ENCODE peak calls at places on chromosome 15, in six cellular contexts. I is mesendoderm, T is IMR-90, Q is trophoblast cell, B is H1, J is mesenchymal stem cell. U is an unnamed sample.

GRCh38 chr15:92268900-92269299 is 124.8 kb upstream of the ST8SIA2 start:
- DNase-seq in I (peak; percentile 86), T (no peak), Q (no peak), B (no peak), J (no peak), U (no peak)

GRCh38 chr15:21261396-21261964 is 178.8 kb downstream of the POTEB3 start:
- DNase-seq in I (no peak), T (no peak), Q (no peak), B (no peak), J (no peak), U (no peak)

GRCh38 chr15:43465105-43465504 is 27.9 kb downstream of the TP53BP1 start:
- DNase-seq in I (no peak), T (peak; percentile 91), Q (peak; percentile 7), B (no peak), J (peak; percentile 81), U (no peak)

GRCh38 chr15:101476756-101477155 is 12.8 kb downstream of the PCSK6 start:
- DNase-seq in I (no peak), T (no peak), Q (no peak), B (no peak), J (no peak), U (no peak)

GRCh38 chr15:82074610-82075009 is 28.8 kb upstream of the MEX3B start:
- DNase-seq in I (no peak), T (no peak), Q (no peak), B (no peak), J (no peak), U (no peak)

GRCh38 chr15:88419830-88420229 is 47.4 kb downstream of the MRPL46 start:
- DNase-seq in I (no peak), T (peak; percentile 71), Q (no peak), B (no peak), J (no peak), U (no peak)

GRCh38 chr15:89836255-89837133 is 21.8 kb upstream of the ANPEP start:
- DNase-seq in I (peak; percentile 71), T (peak; percentile 96), Q (peak; percentile 95), B (no peak), J (peak; percentile 98), U (no peak)

GRCh38 chr15:100032358-100033080 is 299.3 kb upstream of the LYSMD4 start:
- DNase-seq in I (no peak), T (peak; percentile 22), Q (no peak), B (no peak), J (no peak), U (no peak)

GRCh38 chr15:79989682-79990081 is 18.7 kb upstream of the BCL2A1 start:
- DNase-seq in I (no peak), T (peak; percentile 49), Q (peak; percentile 36), B (no peak), J (peak; percentile 44), U (no peak)

GRCh38 chr15:40964634-40965033 is 11.4 kb downstream of the CHAC1 start:
- DNase-seq in I (no peak), T (no peak), Q (no peak), B (no peak), J (no peak), U (no peak)

GRCh38 chr15:80825361-80826030 is 46.3 kb downstream of the CEMIP start:
- DNase-seq in I (no peak), T (no peak), Q (peak; percentile 100), B (no peak), J (no peak), U (no peak)

GRCh38 chr15:64624242-64624641 is 151.1 kb downstream of the RBPMS2 start:
- DNase-seq in I (no peak), T (no peak), Q (no peak), B (no peak), J (no peak), U (no peak)

GRCh38 chr15:22890296-22890695 is 51.8 kb downstream of the NIPA2 start:
- DNase-seq in I (no peak), T (no peak), Q (no peak), B (no peak), J (no peak), U (no peak)

GRCh38 chr15:95684693-95685115 is 645.8 kb upstream of the NR2F2 start:
- DNase-seq in I (peak; percentile 11), T (peak; percentile 93), Q (peak; percentile 77), B (no peak), J (peak; percentile 65), U (no peak)

GRCh38 chr15:74892931-74893330 is 3.1 kb downstream of the MPI start:
- DNase-seq in I (no peak), T (no peak), Q (no peak), B (no peak), J (no peak), U (no peak)

GRCh38 chr15:81312790-81313543 is 11.0 kb downstream of the STARD5 start:
- DNase-seq in I (peak; percentile 65), T (peak; percentile 99), Q (peak; percentile 99), B (no peak), J (peak; percentile 96), U (no peak)

GRCh38 chr15:48520376-48521155 is 124.9 kb downstream of the FBN1 start:
- DNase-seq in I (peak; percentile 71), T (no peak), Q (no peak), B (peak; percentile 54), J (no peak), U (no peak)

GRCh38 chr15:60021589-60022378 is 17.7 kb downstream of the FOXB1 start:
- DNase-seq in I (peak; percentile 61), T (no peak), Q (peak; percentile 34), B (no peak), J (no peak), U (no peak)

GRCh38 chr15:64521726-64522164 is 61.4 kb downstream of the ZNF609 start:
- DNase-seq in I (peak; percentile 95), T (peak; percentile 49), Q (peak; percentile 100), B (peak; percentile 36), J (peak; percentile 51), U (peak; percentile 9)

DNA sequence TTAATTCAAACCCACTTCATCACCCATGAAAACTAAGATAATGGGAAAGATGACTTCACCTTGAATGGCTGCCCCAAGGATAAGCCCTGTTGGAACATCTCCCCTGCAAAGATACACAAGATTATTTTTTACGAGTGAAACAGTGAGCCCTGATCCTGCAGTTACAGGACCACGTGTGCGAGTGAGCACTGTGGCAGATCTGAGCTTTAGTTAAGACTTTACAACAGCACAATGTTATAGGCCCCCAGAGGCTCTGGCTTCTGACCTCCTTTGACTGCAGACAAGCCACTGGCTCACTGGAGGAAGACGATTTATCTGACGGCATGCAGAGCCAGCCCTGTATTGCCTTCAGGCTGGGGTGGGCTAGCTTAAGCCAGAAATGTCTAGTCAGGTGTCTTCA is 174.4 kb downstream of the ARRDC4 start:
- DNase-seq in I (no peak), T (no peak), Q (no peak), B (no peak), J (no peak), U (no peak)
- H3K23ac ChIP-seq in I (no peak overlapping the region), T (no peak overlapping the region), Q (no peak overlapping the region), B (no peak overlapping the region), J (no peak overlapping the region), U (no peak overlapping the region)

GRCh38 chr15:44727462-44728231 is 8.7 kb upstream of the TRIM69 start:
- DNase-seq in I (no peak), T (no peak), Q (no peak), B (no peak), J (no peak), U (no peak)

GRCh38 chr15:44726568-44727461 is 9.5 kb upstream of the TRIM69 start:
- DNase-seq in I (peak; percentile 89), T (peak; percentile 94), Q (peak; percentile 39), B (no peak), J (peak; percentile 96), U (no peak)

GRCh38 chr15:44728576-44729393 is 7.5 kb upstream of the TRIM69 start:
- DNase-seq in I (peak; percentile 99), T (peak; percentile 99), Q (peak; percentile 99), B (peak; percentile 89), J (peak; percentile 100), U (peak; percentile 75)

GRCh38 chr15:44726136-44726535 is 10.2 kb upstream of the TRIM69 start:
- DNase-seq in I (no peak), T (no peak), Q (no peak), B (no peak), J (no peak), U (no peak)

DNA sequence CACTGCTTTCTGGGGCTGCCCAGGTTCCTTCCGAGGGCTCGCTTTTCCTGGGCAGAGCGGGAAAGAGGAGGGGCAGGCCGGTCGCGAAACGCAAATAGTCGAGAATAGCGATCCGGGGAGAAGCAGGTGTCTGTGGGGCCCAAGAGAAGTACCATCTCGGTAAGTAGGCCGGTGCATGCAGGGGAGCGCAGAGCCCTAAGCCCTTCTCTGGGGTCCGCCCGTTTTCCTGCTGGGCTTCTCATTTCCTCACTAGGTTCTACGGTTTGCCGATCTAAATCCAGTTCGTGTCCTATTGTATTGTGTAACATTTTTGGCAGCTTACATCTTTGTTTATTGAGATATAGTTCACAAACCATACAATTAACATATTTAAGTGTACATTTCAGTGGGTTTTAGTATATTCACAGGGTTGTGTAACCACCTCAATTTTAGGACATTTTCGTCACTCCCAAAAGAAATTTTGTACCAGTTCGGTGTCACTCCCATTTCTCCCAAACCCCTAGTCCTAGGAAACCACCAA is 6.9 kb upstream of the TRIM69 start:
- DNase-seq in I (no peak), T (peak; percentile 18), Q (no peak), B (no peak), J (no peak), U (no peak)
- H2BK120ac ChIP-seq in I (no peak overlapping the region), T (peak overlapping the region; percentile 85), Q (peak overlapping the region; percentile 29), B (no peak overlapping the region), J (peak overlapping the region; percentile 90), U (peak overlapping the region; percentile 68)

DNA sequence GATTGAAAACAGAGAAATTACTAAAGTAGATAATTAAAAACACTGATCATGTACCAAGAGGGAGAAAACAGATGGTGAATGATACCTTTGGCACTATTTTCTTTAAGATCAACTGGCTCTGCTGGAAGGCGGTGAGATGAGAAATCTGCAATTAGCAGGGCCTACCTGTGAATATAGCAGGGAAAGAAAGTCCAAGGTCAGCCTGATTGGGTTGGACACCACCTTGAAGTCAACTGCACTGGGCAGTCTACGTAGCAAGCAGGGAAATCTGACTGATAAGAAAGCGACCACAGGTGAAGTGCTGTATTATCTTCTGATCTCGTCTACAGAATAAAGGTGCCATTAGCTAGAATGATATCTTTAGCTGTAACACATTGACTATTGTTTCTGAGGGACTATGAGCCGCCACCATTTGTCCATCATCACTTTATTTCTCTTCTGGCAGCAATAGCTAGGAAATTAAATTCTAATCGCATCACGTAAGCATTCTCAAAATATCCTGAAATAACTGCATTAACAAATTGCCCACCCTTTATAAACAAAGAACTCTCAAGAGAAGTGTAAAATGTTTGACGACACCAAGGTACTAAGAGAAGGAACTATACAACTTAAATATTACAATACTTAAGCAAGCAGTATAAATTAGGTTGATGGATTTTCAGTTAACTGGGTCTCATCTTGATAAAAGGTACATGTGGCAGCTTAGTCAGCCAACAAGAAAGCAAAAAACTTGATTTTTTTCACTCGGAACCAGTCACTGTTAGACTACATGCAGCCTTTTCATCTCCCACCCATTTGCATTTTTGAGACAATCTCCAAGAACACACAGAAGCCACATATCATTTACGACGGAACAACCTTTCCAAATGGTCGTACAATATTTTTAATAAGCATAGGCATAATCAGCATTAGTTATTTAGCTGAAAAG is 1.3 kb downstream of the NEDD4 start:
- DNase-seq in I (no peak), T (no peak), Q (no peak), B (no peak), J (peak; percentile 18), U (no peak)
- H3K4me3 ChIP-seq in I (no peak overlapping the region), T (peak overlapping the region; percentile 86), Q (no peak overlapping the region), B (peak overlapping the region; percentile 84), J (peak overlapping the region; percentile 82), U (peak overlapping the region; percentile 78)

DNA sequence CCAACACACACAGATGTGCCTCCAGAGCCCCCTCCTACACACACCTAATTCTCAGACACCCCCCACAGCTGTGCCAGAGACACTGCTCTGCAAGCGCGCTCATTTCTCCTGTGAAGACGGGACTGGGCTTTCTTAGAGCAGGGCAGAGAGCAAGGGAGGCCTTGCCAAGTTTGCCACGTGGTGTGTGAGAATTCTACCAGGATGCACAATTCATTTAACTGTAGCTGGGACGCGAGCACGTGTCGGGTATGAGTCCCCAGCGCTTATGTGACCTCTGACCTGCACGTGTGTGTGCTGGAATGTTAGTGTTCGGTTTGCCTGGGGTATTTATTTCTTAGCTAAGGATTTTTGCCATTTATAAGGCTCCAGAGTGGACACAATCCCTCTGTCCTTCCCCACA is 37.0 kb downstream of the FEM1B start:
- DNase-seq in I (no peak), T (peak; percentile 56), Q (no peak), B (no peak), J (peak; percentile 33), U (no peak)
- H3K23ac ChIP-seq in I (no peak overlapping the region), T (no peak overlapping the region), Q (no peak overlapping the region), B (no peak overlapping the region), J (no peak overlapping the region), U (no peak overlapping the region)

U was measured in neuronal stem cell.